ENCODE peak calls at places on chromosome 17, in four cellular contexts. J, P, D and M are unnamed samples. For H3K9me3 and H3K4me1, the result is how much of the 10 kb centered on the place peaks cover.

GRCh38 chr17:61352771-61353170 is 46.9 kb upstream of the TBX2 start:
- DNase-seq in J (no peak), P (no peak), D (no peak), M (peak)

GRCh38 chr17:77125432-77125901 is 15.3 kb upstream of the SEC14L1 start:
- DNase-seq in J (no peak), P (peak), D (no peak), M (no peak)

GRCh38 chr17:42704495-42705494 is 22.5 kb downstream of the CNTNAP1 start:
- DNase-seq in J (peak), P (no peak), D (peak), M (no peak)

GRCh38 chr17:73121513-73121912 is 29.0 kb upstream of the SLC39A11 start:
- DNase-seq in J (no peak), P (no peak), D (no peak), M (no peak)

GRCh38 chr17:77565166-77565565 is 393.3 kb upstream of the TNRC6C start:
- DNase-seq in J (no peak), P (no peak), D (no peak), M (no peak)

GRCh38 chr17:64498308-64499203 is 1.7 kb upstream of the POLG2 start:
- DNase-seq in J (no peak), P (peak), D (no peak), M (peak)

GRCh38 chr17:74305865-74306654 is 20.0 kb upstream of the KIF19 start:
- DNase-seq in J (no peak), P (no peak), D (no peak), M (peak)

GRCh38 chr17:10151667-10152496 is 46.5 kb downstream of the GAS7 start:
- DNase-seq in J (no peak), P (no peak), D (no peak), M (no peak)

GRCh38 chr17:36506249-36506826 is 19.9 kb downstream of the ZNHIT3 start:
- DNase-seq in J (no peak), P (no peak), D (no peak), M (no peak)

GRCh38 chr17:67293251-67294203 is 48.5 kb upstream of the HELZ start:
- DNase-seq in J (peak), P (no peak), D (peak), M (peak)

GRCh38 chr17:7351665-7352558 is at the start of gene KCTD11:
- DNase-seq in J (peak), P (peak), D (no peak), M (peak)

GRCh38 chr17:3804503-3804931 is 3.5 kb upstream of the ITGAE start:
- DNase-seq in J (no peak), P (no peak), D (peak), M (no peak)

GRCh38 chr17:28967240-28968135 is 16.2 kb upstream of the PHF12 start:
- DNase-seq in J (no peak), P (no peak), D (no peak), M (peak)

GRCh38 chr17:41941158-41941557 is 10.7 kb downstream of the ODAD4 start:
- DNase-seq in J (no peak), P (no peak), D (no peak), M (no peak)

GRCh38 chr17:46011711-46012505 is 12.9 kb downstream of the STH start:
- DNase-seq in J (no peak), P (no peak), D (no peak), M (no peak)

GRCh38 chr17:6471531-6472465 is 27.5 kb downstream of the PIMREG start:
- DNase-seq in J (no peak), P (peak), D (no peak), M (peak)

GRCh38 chr17:35866356-35866950 is 2.2 kb downstream of the HEATR9 start:
- DNase-seq in J (no peak), P (no peak), D (no peak), M (no peak)

GRCh38 chr17:74249966-74250365 is 24.1 kb upstream of the DNAI2 start:
- DNase-seq in J (no peak), P (no peak), D (no peak), M (no peak)

GRCh38 chr17:62043602-62044001 is 21.5 kb downstream of the MED13 start:
- DNase-seq in J (no peak), P (no peak), D (no peak), M (no peak)

GRCh38 chr17:15398736-15399331 is 57.4 kb upstream of the TEKT3 start:
- DNase-seq in J (no peak), P (peak), D (no peak), M (no peak)

GRCh38 chr17:48779421-48779820 is 37.6 kb downstream of the TTLL6 start:
- DNase-seq in J (no peak), P (no peak), D (no peak), M (no peak)

GRCh38 chr17:39661044-39661406 is 4.1 kb upstream of the TCAP start:
- DNase-seq in J (no peak), P (no peak), D (no peak), M (peak)

GRCh38 chr17:17935321-17936271 is 36.6 kb downstream of the TOM1L2 start:
- DNase-seq in J (no peak), P (peak), D (no peak), M (no peak)

GRCh38 chr17:18224428-18225120 is 861 bp upstream of the LLGL1 start:
- DNase-seq in J (no peak), P (no peak), D (no peak), M (peak)

GRCh38 chr17:72687941-72688340 is 404.5 kb downstream of the SLC39A11 start:
- DNase-seq in J (no peak), P (peak), D (no peak), M (no peak)

GRCh38 chr17:67490471-67490870 is 113.4 kb downstream of the PITPNC1 start:
- DNase-seq in J (no peak), P (no peak), D (no peak), M (peak)

GRCh38 chr17:11326492-11326891 is 85.5 kb downstream of the SHISA6 start:
- DNase-seq in J (no peak), P (no peak), D (no peak), M (no peak)

GRCh38 chr17:40450175-40450574 is 6.9 kb downstream of the IGFBP4 start:
- DNase-seq in J (peak), P (peak), D (no peak), M (peak)

GRCh38 chr17:75088902-75089417 is 1.2 kb downstream of the SLC16A5 start:
- DNase-seq in J (no peak), P (no peak), D (no peak), M (no peak)

GRCh38 chr17:6712058-6712853 is 913 bp downstream of the SLC13A5 start:
- DNase-seq in J (no peak), P (peak), D (no peak), M (peak)

GRCh38 chr17:73427198-73427597 is 115.4 kb upstream of the CDC42EP4 start:
- DNase-seq in J (no peak), P (no peak), D (no peak), M (no peak)

GRCh38 chr17:81731271-81731670 is 19.2 kb downstream of the SLC25A10 start:
- DNase-seq in J (peak), P (no peak), D (no peak), M (no peak)

GRCh38 chr17:77420804-77421634 is 280.2 kb downstream of the SEC14L1 start:
- DNase-seq in J (no peak), P (peak), D (no peak), M (peak)

GRCh38 chr17:50615818-50616217 is 18.9 kb upstream of the ABCC3 start:
- DNase-seq in J (no peak), P (no peak), D (no peak), M (no peak)

GRCh38 chr17:50613596-50613995 is 21.1 kb upstream of the ABCC3 start:
- DNase-seq in J (no peak), P (no peak), D (no peak), M (peak)

GRCh38 chr17:50612281-50612680 is 22.4 kb upstream of the ABCC3 start:
- DNase-seq in J (no peak), P (no peak), D (no peak), M (no peak)

GRCh38 chr17:50613007-50613406 is 21.7 kb upstream of the ABCC3 start:
- DNase-seq in J (no peak), P (no peak), D (no peak), M (no peak)

GRCh38 chr17:50614471-50615051 is 20.1 kb upstream of the ABCC3 start:
- DNase-seq in J (no peak), P (no peak), D (no peak), M (no peak)
- H3K9me3 ChIP-seq in J (under half), P (under half), D (under half), M (under half)

GRCh38 chr17:1730345-1731193 is 6.1 kb downstream of the WDR81 start:
- DNase-seq in J (no peak), P (peak), D (no peak), M (no peak)

GRCh38 chr17:1732241-1733046 is 7.9 kb downstream of the WDR81 start:
- DNase-seq in J (no peak), P (no peak), D (no peak), M (no peak)

GRCh38 chr17:1730004-1730344 is 5.5 kb downstream of the WDR81 start:
- DNase-seq in J (no peak), P (no peak), D (no peak), M (no peak)

GRCh38 chr17:1733047-1733357 is 8.5 kb downstream of the WDR81 start:
- DNase-seq in J (no peak), P (no peak), D (no peak), M (no peak)

DNA sequence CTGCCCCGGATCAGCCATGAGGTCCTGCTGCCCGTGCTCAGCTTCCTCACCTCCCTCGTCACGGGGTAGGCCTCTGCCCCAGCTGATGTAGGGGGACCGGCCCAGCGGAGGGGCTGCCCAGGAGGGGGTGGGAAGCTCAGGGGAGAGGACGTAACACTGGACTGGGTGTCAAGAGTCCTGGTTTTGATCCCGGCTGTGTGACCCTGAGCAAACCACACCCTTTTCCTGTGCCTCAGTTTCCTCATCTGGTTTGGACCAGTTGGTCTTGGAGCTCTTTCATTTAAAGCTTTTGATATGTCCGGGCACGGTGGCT is 6.6 kb downstream of the WDR81 start:
- DNase-seq in J (no peak), P (no peak), D (no peak), M (no peak)
- H3K4me1 ChIP-seq in J (under half), P (under half), D (under half), M (under half)

GRCh38 chr17:44961921-44962350 is 6.2 kb downstream of the C1QL1 start:
- DNase-seq in J (no peak), P (no peak), D (no peak), M (no peak)

GRCh38 chr17:44956076-44956475 is 8.5 kb upstream of the KIF18B start:
- DNase-seq in J (no peak), P (no peak), D (no peak), M (no peak)

GRCh38 chr17:44960654-44961053 is 7.4 kb downstream of the C1QL1 start:
- DNase-seq in J (no peak), P (no peak), D (no peak), M (no peak)

GRCh38 chr17:44956998-44957981 is 9.7 kb upstream of the KIF18B start:
- DNase-seq in J (no peak), P (no peak), D (no peak), M (no peak)

GRCh38 chr17:44959821-44960523 is 8.1 kb downstream of the C1QL1 start:
- DNase-seq in J (no peak), P (no peak), D (no peak), M (no peak)
- TF ChIP-seq EZH2 in J (no peak), P (no peak), D (no peak), M (no peak)

DNA sequence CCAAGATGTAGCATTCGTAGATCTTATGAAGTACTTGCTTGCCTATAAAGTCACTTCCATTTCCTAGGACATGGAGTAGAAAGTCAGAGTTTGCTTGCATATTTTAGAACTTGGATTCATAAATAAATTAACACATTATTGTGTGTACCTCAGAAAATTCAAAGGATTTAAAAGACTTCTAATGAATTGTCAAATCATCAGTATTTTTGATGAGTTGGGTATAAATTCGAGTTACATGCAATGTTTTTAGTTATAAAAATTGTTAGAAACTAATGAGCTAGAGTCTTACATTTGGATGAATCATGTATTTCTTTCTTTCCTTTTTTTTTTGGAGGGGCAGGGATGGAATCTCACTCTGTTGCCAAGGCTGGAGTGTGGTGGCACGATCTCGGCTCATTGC is 156.9 kb upstream of the KCNJ16 start:
- DNase-seq in J (no peak), P (no peak), D (no peak), M (no peak)
- H3K9me3 ChIP-seq in J (under half), P (under half), D (under half), M (under half)

GRCh38 chr17:57895382-57896060 is 45.7 kb upstream of the MRPS23 start:
- DNase-seq in J (no peak), P (no peak), D (no peak), M (no peak)
- H3K4me1 ChIP-seq in J (under half), P (under half), D (under half), M (half or more)

DNA sequence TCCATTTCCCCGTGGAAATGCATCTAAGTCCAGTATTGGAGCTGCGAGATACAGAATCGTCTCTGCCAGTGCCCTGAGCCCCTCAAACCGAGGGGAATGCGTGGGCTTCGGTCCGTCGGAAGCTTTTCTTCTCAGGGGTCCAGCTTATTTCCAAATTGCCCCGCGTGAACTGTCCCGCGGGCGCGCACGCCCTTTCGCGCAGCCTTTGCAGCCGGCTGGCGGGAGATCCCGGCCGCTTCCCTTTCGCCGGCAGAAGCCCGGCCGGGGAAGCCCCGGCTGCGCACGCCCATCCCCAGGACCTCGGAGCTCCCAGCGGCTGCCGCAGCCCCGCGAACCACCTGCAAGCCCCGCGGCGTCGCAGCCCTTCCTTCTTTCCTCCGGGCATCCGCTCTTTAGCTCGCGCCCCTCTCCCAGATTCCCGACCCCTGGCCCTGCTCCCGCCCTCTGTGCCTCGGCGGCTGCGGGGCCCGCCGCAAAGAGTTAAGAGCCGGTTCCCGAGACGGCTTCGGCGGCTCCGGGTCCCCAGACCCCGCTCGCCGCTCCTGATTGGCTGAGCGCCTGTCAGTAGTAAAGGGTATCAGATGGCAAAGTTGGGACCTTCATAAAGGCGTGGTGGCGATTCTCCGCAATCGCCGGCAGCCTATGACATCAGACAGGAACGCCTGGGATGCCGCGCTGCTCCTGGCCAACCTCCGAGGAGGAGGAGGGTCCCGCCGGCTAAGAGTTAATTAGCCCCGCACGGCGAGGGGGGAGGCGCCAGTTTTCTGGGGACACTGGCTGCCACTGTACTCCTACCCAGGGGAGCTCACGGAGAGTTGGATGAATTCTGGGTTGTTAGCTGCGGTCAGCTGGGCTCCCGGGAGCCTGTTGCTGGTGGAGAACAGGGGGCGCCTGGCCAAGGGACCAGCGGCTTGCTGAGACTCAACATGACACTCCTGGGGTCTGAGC is at the start of gene MYOCD:
- DNase-seq in J (no peak), P (no peak), D (no peak), M (peak)
- TF ChIP-seq EZH2 in J (no peak), P (no peak), D (no peak), M (peak)

GRCh38 chr17:32894245-32894644 is 17.3 kb upstream of the MYO1D start:
- DNase-seq in J (no peak), P (peak), D (no peak), M (no peak)
- H3K9me3 ChIP-seq in J (under half), P (under half), D (under half), M (under half)